ENCODE peak calls at places on chromosome 2, in six cellular contexts. K is T follicular helper cell, I is nephron progenitor cell, O is MM.1S, L is mesothelial cell of epicardium, V is K562. T is an unnamed sample.

GRCh38 chr2:196274387-196274809 is 103.0 kb upstream of the STK17B start:
- DNase-seq in K (peak), I (no peak), O (peak), L (no peak), V (no peak), T (no peak)

GRCh38 chr2:120821446-120822160 is 85.9 kb downstream of the GLI2 start:
- DNase-seq in K (no peak), I (no peak), O (no peak), L (no peak), V (no peak), T (no peak)

GRCh38 chr2:240284503-240285259 is 144.2 kb upstream of the OTOS start:
- DNase-seq in K (no peak), I (no peak), O (no peak), L (no peak), V (no peak), T (no peak)

GRCh38 chr2:121241466-121241865 is 43.5 kb downstream of the TFCP2L1 start:
- DNase-seq in K (no peak), I (no peak), O (no peak), L (no peak), V (no peak), T (no peak)

GRCh38 chr2:45743531-45744391 is 92.3 kb downstream of the PRKCE start:
- DNase-seq in K (no peak), I (no peak), O (no peak), L (no peak), V (no peak), T (no peak)

GRCh38 chr2:30192327-30192726 is 39.0 kb upstream of the LBH start:
- DNase-seq in K (no peak), I (no peak), O (no peak), L (no peak), V (no peak), T (no peak)

GRCh38 chr2:200252661-200253067 is 53.8 kb upstream of the SPATS2L start:
- DNase-seq in K (no peak), I (no peak), O (no peak), L (no peak), V (no peak), T (no peak)

GRCh38 chr2:199851886-199852285 is 894 bp upstream of the FTCDNL1 start:
- DNase-seq in K (no peak), I (no peak), O (no peak), L (no peak), V (no peak), T (no peak)

GRCh38 chr2:118731396-118731795 is 116.1 kb downstream of the EN1 start:
- DNase-seq in K (no peak), I (no peak), O (no peak), L (no peak), V (no peak), T (no peak)

GRCh38 chr2:12980817-12981216 is 264.1 kb downstream of the TRIB2 start:
- DNase-seq in K (no peak), I (no peak), O (no peak), L (no peak), V (no peak), T (no peak)

GRCh38 chr2:184551631-184552030 is 46.7 kb upstream of the ZNF804A start:
- DNase-seq in K (no peak), I (no peak), O (no peak), L (no peak), V (no peak), T (no peak)

GRCh38 chr2:127618551-127618950 is 27.4 kb upstream of the GPR17 start:
- DNase-seq in K (no peak), I (no peak), O (no peak), L (no peak), V (no peak), T (no peak)